ENCODE peak calls at places on chromosomes 7 and 10, in nine cellular contexts. One of them, this sample, is unnamed.

GRCh38 chr7:139741813-139742344 is 35.9 kb downstream of the HIPK2 start:
- DNase-seq in gastrocnemius medialis: no peak
- DNase-seq in HL-60: no peak
- DNase-seq in AG04450: no peak
- DNase-seq in adrenal gland: no peak
- DNase-seq in cardiac muscle cell: no peak
- DNase-seq in lung: no peak
- DNase-seq in H9: no peak
- DNase-seq in psoas muscle: no peak
- DNase-seq in this sample: no peak

GRCh38 chr7:52854681-52855080 is 180.8 kb upstream of the POM121L12 start:
- DNase-seq in gastrocnemius medialis: no peak
- DNase-seq in HL-60: no peak
- DNase-seq in AG04450: no peak
- DNase-seq in adrenal gland: no peak
- DNase-seq in cardiac muscle cell: no peak
- DNase-seq in lung: no peak
- DNase-seq in H9: no peak
- DNase-seq in psoas muscle: no peak
- DNase-seq in this sample: no peak

GRCh38 chr10:8445353-8445752 is 390.9 kb downstream of the GATA3 start:
- DNase-seq in gastrocnemius medialis: no peak
- DNase-seq in HL-60: no peak
- DNase-seq in AG04450: no peak
- DNase-seq in adrenal gland: no peak
- DNase-seq in cardiac muscle cell: no peak
- DNase-seq in lung: no peak
- DNase-seq in H9: no peak
- DNase-seq in psoas muscle: no peak
- DNase-seq in this sample: no peak

GRCh38 chr10:114103286-114103685 is 59.6 kb downstream of the ADRB1 start:
- DNase-seq in gastrocnemius medialis: no peak
- DNase-seq in HL-60: no peak
- DNase-seq in AG04450: peak; percentile 11
- DNase-seq in adrenal gland: no peak
- DNase-seq in cardiac muscle cell: peak; percentile 78
- DNase-seq in lung: no peak
- DNase-seq in H9: no peak
- DNase-seq in psoas muscle: no peak
- DNase-seq in this sample: no peak

GRCh38 chr7:115952832-115953231 is 77.7 kb downstream of the TFEC start:
- DNase-seq in gastrocnemius medialis: no peak
- DNase-seq in HL-60: no peak
- DNase-seq in AG04450: no peak
- DNase-seq in adrenal gland: no peak
- DNase-seq in cardiac muscle cell: no peak
- DNase-seq in lung: no peak
- DNase-seq in H9: no peak
- DNase-seq in psoas muscle: no peak
- DNase-seq in this sample: no peak

GRCh38 chr7:139748936-139749335 is 28.9 kb downstream of the HIPK2 start:
- DNase-seq in gastrocnemius medialis: no peak
- DNase-seq in HL-60: no peak
- DNase-seq in AG04450: no peak
- DNase-seq in adrenal gland: no peak
- DNase-seq in cardiac muscle cell: no peak
- DNase-seq in lung: no peak
- DNase-seq in H9: no peak
- DNase-seq in psoas muscle: no peak
- DNase-seq in this sample: no peak

GRCh38 chr10:117165557-117166419 is 27.7 kb upstream of the VAX1 start:
- DNase-seq in gastrocnemius medialis: no peak
- DNase-seq in HL-60: peak; percentile 9
- DNase-seq in AG04450: no peak
- DNase-seq in adrenal gland: peak; percentile 35
- DNase-seq in cardiac muscle cell: peak; percentile 58
- DNase-seq in lung: peak; percentile 41
- DNase-seq in H9: peak; percentile 88
- DNase-seq in psoas muscle: peak; percentile 57
- DNase-seq in this sample: peak; percentile 65

GRCh38 chr10:91054325-91054724 is 133.4 kb upstream of the ANKRD1 start:
- DNase-seq in gastrocnemius medialis: no peak
- DNase-seq in HL-60: no peak
- DNase-seq in AG04450: no peak
- DNase-seq in adrenal gland: no peak
- DNase-seq in cardiac muscle cell: peak; percentile 73
- DNase-seq in lung: no peak
- DNase-seq in H9: no peak
- DNase-seq in psoas muscle: no peak
- DNase-seq in this sample: no peak

GRCh38 chr10:88092975-88093374 is 229.6 kb downstream of the PTEN start:
- DNase-seq in gastrocnemius medialis: no peak
- DNase-seq in HL-60: no peak
- DNase-seq in AG04450: no peak
- DNase-seq in adrenal gland: peak; percentile 39
- DNase-seq in cardiac muscle cell: no peak
- DNase-seq in lung: no peak
- DNase-seq in H9: no peak
- DNase-seq in psoas muscle: no peak
- DNase-seq in this sample: no peak

GRCh38 chr7:106059556-106059955 is 52.6 kb downstream of the SYPL1 start:
- DNase-seq in gastrocnemius medialis: no peak
- DNase-seq in HL-60: peak; percentile 33
- DNase-seq in AG04450: no peak
- DNase-seq in adrenal gland: no peak
- DNase-seq in cardiac muscle cell: peak; percentile 44
- DNase-seq in lung: no peak
- DNase-seq in H9: no peak
- DNase-seq in psoas muscle: no peak
- DNase-seq in this sample: no peak

GRCh38 chr7:20508109-20508508 is 107.4 kb upstream of the ABCB5 start:
- DNase-seq in gastrocnemius medialis: no peak
- DNase-seq in HL-60: peak; percentile 8
- DNase-seq in AG04450: no peak
- DNase-seq in adrenal gland: no peak
- DNase-seq in cardiac muscle cell: no peak
- DNase-seq in lung: no peak
- DNase-seq in H9: no peak
- DNase-seq in psoas muscle: no peak
- DNase-seq in this sample: no peak

GRCh38 chr10:133456041-133456951 is 2.6 kb downstream of the SCART1 start:
- DNase-seq in gastrocnemius medialis: no peak
- DNase-seq in HL-60: no peak
- DNase-seq in AG04450: no peak
- DNase-seq in adrenal gland: peak; percentile 11
- DNase-seq in cardiac muscle cell: no peak
- DNase-seq in lung: peak; percentile 27
- DNase-seq in H9: no peak
- DNase-seq in psoas muscle: peak; percentile 42
- DNase-seq in this sample: peak; percentile 62

GRCh38 chr7:109407756-109408155 is 838.1 kb downstream of the DNAJB9 start:
- DNase-seq in gastrocnemius medialis: no peak
- DNase-seq in HL-60: no peak
- DNase-seq in AG04450: no peak
- DNase-seq in adrenal gland: no peak
- DNase-seq in cardiac muscle cell: no peak
- DNase-seq in lung: no peak
- DNase-seq in H9: no peak
- DNase-seq in psoas muscle: no peak
- DNase-seq in this sample: no peak

DNA sequence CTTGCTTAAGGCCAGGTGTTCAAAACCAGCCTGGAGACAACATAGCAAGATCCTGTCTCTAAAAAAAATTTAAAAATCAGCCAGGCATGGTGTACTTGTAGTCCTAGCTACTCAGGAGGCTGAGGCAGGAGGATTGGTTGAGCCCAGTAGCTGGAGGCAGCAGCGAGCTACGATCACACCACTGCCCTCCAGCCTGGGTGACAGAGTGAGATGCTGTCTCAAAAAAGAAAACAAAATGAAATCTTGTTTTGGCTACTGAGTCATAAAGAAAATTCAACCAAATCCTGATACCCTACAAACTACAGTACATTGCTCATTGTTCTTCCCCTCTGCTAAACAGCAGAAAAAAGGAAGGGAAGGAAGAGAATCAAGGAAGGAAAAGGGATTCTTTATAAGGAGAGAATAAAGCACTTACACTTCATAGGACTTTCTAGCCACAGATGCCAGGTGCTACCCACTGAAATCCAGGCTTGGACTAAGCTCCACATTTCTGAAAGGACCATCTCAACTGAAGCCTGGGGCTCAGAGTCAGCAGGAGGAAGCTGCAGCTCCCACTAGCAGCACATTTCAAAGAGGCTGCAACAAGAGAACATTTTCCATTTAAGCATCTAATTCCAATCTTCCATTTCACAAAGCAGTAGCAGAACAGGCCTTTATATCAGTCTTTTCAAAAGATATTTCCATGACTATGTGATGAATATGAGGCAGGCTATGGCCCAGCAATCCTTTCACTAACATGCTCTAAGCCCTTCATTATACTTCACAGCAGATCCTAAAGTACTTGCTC is 13.6 kb downstream of the TNPO3 start:
- DNase-seq in gastrocnemius medialis: no peak
- DNase-seq in HL-60: no peak
- DNase-seq in AG04450: no peak
- DNase-seq in adrenal gland: no peak
- DNase-seq in cardiac muscle cell: no peak
- DNase-seq in lung: no peak
- DNase-seq in H9: no peak
- DNase-seq in psoas muscle: no peak
- DNase-seq in this sample: no peak
- H3K27ac ChIP-seq in gastrocnemius medialis: no peak overlapping the region
- H3K27ac ChIP-seq in HL-60: no peak overlapping the region
- H3K27ac ChIP-seq in AG04450: no peak overlapping the region
- H3K27ac ChIP-seq in adrenal gland: no peak overlapping the region
- H3K27ac ChIP-seq in cardiac muscle cell: peak overlapping the region; percentile 33
- H3K27ac ChIP-seq in lung: no peak overlapping the region
- H3K27ac ChIP-seq in H9: no peak overlapping the region
- H3K27ac ChIP-seq in psoas muscle: no peak overlapping the region
- H3K27ac ChIP-seq in this sample: no peak overlapping the region

GRCh38 chr7:74449809-74450397 is 3.8 kb upstream of the GTF2IRD1 start:
- DNase-seq in gastrocnemius medialis: peak; percentile 11
- DNase-seq in HL-60: peak; percentile 55
- DNase-seq in AG04450: no peak
- DNase-seq in adrenal gland: peak; percentile 83
- DNase-seq in cardiac muscle cell: peak; percentile 69
- DNase-seq in lung: peak; percentile 66
- DNase-seq in H9: peak; percentile 91
- DNase-seq in psoas muscle: no peak
- DNase-seq in this sample: no peak

GRCh38 chr7:74454059-74454947 is 597 bp downstream of the GTF2IRD1 start:
- DNase-seq in gastrocnemius medialis: no peak
- DNase-seq in HL-60: no peak
- DNase-seq in AG04450: no peak
- DNase-seq in adrenal gland: peak; percentile 38
- DNase-seq in cardiac muscle cell: no peak
- DNase-seq in lung: no peak
- DNase-seq in H9: no peak
- DNase-seq in psoas muscle: peak; percentile 81
- DNase-seq in this sample: no peak

GRCh38 chr7:74452748-74453320 is 872 bp upstream of the GTF2IRD1 start:
- DNase-seq in gastrocnemius medialis: no peak
- DNase-seq in HL-60: no peak
- DNase-seq in AG04450: no peak
- DNase-seq in adrenal gland: peak; percentile 89
- DNase-seq in cardiac muscle cell: peak; percentile 36
- DNase-seq in lung: no peak
- DNase-seq in H9: no peak
- DNase-seq in psoas muscle: peak; percentile 76
- DNase-seq in this sample: peak; percentile 74

GRCh38 chr7:74453321-74454011 is at the start of gene GTF2IRD1:
- DNase-seq in gastrocnemius medialis: peak; percentile 71
- DNase-seq in HL-60: peak; percentile 51
- DNase-seq in AG04450: peak; percentile 44
- DNase-seq in adrenal gland: peak; percentile 84
- DNase-seq in cardiac muscle cell: peak; percentile 80
- DNase-seq in lung: peak; percentile 67
- DNase-seq in H9: peak; percentile 73
- DNase-seq in psoas muscle: peak; percentile 88
- DNase-seq in this sample: peak; percentile 83

GRCh38 chr7:74449144-74449543 is 4.6 kb upstream of the GTF2IRD1 start:
- DNase-seq in gastrocnemius medialis: no peak
- DNase-seq in HL-60: no peak
- DNase-seq in AG04450: no peak
- DNase-seq in adrenal gland: no peak
- DNase-seq in cardiac muscle cell: no peak
- DNase-seq in lung: no peak
- DNase-seq in H9: no peak
- DNase-seq in psoas muscle: no peak
- DNase-seq in this sample: no peak
- TF ChIP-seq CTCF in gastrocnemius medialis: no peak
- TF ChIP-seq CTCF in HL-60: no peak
- TF ChIP-seq CTCF in AG04450: no peak
- TF ChIP-seq CTCF in adrenal gland: no peak
- TF ChIP-seq CTCF in cardiac muscle cell: no peak
- TF ChIP-seq CTCF in lung: no peak
- TF ChIP-seq CTCF in H9: no peak
- TF ChIP-seq CTCF in psoas muscle: no peak
- TF ChIP-seq CTCF in this sample: no peak

DNA sequence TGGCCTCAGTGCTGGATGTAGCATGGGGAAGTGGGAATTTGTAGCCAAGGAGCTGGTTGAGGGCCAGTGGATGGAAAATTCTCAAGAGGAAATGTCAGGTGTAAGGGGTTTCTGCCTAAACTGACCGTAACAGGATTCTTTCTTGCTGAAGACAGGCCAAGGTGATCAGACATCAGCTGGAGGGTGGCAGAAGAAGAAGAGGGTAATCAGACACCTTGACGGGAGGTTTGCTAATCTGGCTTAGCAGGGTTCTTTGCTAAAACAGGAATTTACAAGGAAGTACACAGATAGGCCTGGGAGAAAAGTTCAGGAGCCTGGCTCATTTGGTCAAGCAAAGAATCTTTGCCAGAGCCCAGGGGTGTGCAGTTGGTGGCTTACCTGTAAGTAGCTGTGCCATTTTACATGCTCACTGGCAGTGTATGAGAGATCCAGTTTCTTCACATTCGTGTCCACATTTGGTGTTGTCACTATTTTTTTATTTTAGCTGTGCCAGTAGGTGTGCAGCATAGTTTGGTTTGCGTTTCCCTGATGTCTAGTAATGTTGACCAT is 73.7 kb downstream of the BMPR1A start:
- DNase-seq in gastrocnemius medialis: no peak
- DNase-seq in HL-60: no peak
- DNase-seq in AG04450: no peak
- DNase-seq in adrenal gland: no peak
- DNase-seq in cardiac muscle cell: no peak
- DNase-seq in lung: no peak
- DNase-seq in H9: no peak
- DNase-seq in psoas muscle: no peak
- DNase-seq in this sample: no peak
- H3K27ac ChIP-seq in gastrocnemius medialis: peak overlapping the region; percentile 1
- H3K27ac ChIP-seq in HL-60: no peak overlapping the region
- H3K27ac ChIP-seq in AG04450: no peak overlapping the region
- H3K27ac ChIP-seq in adrenal gland: no peak overlapping the region
- H3K27ac ChIP-seq in cardiac muscle cell: peak overlapping the region; percentile 73
- H3K27ac ChIP-seq in lung: no peak overlapping the region
- H3K27ac ChIP-seq in H9: no peak overlapping the region
- H3K27ac ChIP-seq in psoas muscle: no peak overlapping the region
- H3K27ac ChIP-seq in this sample: peak overlapping the region; percentile 43

GRCh38 chr7:107210400-107210799 is 41.6 kb downstream of the HBP1 start:
- DNase-seq in gastrocnemius medialis: no peak
- DNase-seq in HL-60: no peak
- DNase-seq in AG04450: no peak
- DNase-seq in adrenal gland: no peak
- DNase-seq in cardiac muscle cell: no peak
- DNase-seq in lung: no peak
- DNase-seq in H9: peak; percentile 31
- DNase-seq in psoas muscle: no peak
- DNase-seq in this sample: no peak
- TF ChIP-seq CTCF in gastrocnemius medialis: no peak
- TF ChIP-seq CTCF in HL-60: no peak
- TF ChIP-seq CTCF in AG04450: no peak
- TF ChIP-seq CTCF in adrenal gland: no peak
- TF ChIP-seq CTCF in cardiac muscle cell: no peak
- TF ChIP-seq CTCF in lung: no peak
- TF ChIP-seq CTCF in H9: peak; percentile 44
- TF ChIP-seq CTCF in psoas muscle: no peak
- TF ChIP-seq CTCF in this sample: no peak